ENCODE peak calls at places on chromosomes 13 and 19, in ten cellular contexts. D is breast epithelium; R is heart left ventricle; P is heart right ventricle; S is right atrium auricular region; E is tibial artery; F is ovary; J is body of pancreas; A is CD4-positive, alpha-beta T cell; U is uterus. C is an unnamed sample. For H3K27me3, the result is how much of the 10 kb centered on the place peaks cover.

GRCh38 chr19:14496849-14497346 is 971 bp upstream of the GIPC1 start:
- DNase-seq in D (no peak), R (no peak), P (no peak), S (no peak), E (no peak), F (no peak), J (peak), A (no peak), U (no peak), C (no peak)

GRCh38 chr19:2557093-2557440 is 81.1 kb downstream of the GADD45B start:
- DNase-seq in D (no peak), R (peak), P (no peak), S (no peak), E (peak), F (no peak), J (no peak), A (no peak), U (no peak), C (no peak)

GRCh38 chr19:44003461-44004134 is 841 bp downstream of the ZNF230 start:
- DNase-seq in D (no peak), R (no peak), P (peak), S (no peak), E (no peak), F (peak), J (no peak), A (no peak), U (no peak), C (no peak)

GRCh38 chr19:4742717-4743646 is 19.3 kb upstream of the DPP9 start:
- DNase-seq in D (no peak), R (no peak), P (no peak), S (no peak), E (no peak), F (no peak), J (peak), A (no peak), U (no peak), C (no peak)

GRCh38 chr13:94181461-94182107 is 297.9 kb downstream of the DCT start:
- DNase-seq in D (no peak), R (no peak), P (no peak), S (no peak), E (no peak), F (no peak), J (no peak), A (no peak), U (no peak), C (no peak)

GRCh38 chr19:14091885-14092462 is 1.4 kb upstream of the SAMD1 start:
- DNase-seq in D (no peak), R (no peak), P (no peak), S (no peak), E (no peak), F (no peak), J (no peak), A (peak), U (no peak), C (no peak)

GRCh38 chr19:28285078-28285477 is 927.9 kb downstream of the UQCRFS1 start:
- DNase-seq in D (no peak), R (no peak), P (no peak), S (no peak), E (no peak), F (no peak), J (no peak), A (no peak), U (no peak), C (no peak)

GRCh38 chr19:9431475-9431874 is 3.9 kb downstream of the ZNF266 start:
- DNase-seq in D (no peak), R (no peak), P (peak), S (no peak), E (no peak), F (no peak), J (no peak), A (no peak), U (no peak), C (peak)

GRCh38 chr13:50990540-50991506 is 81.2 kb downstream of the RNASEH2B start:
- DNase-seq in D (no peak), R (no peak), P (peak), S (peak), E (no peak), F (peak), J (peak), A (no peak), U (peak), C (no peak)

GRCh38 chr13:51017516-51017915 is 93.6 kb downstream of the C13orf42 start:
- DNase-seq in D (no peak), R (no peak), P (no peak), S (no peak), E (no peak), F (no peak), J (no peak), A (no peak), U (no peak), C (no peak)

GRCh38 chr13:110308377-110309158 is 1.5 kb downstream of the COL4A2 start:
- DNase-seq in D (no peak), R (no peak), P (peak), S (peak), E (peak), F (peak), J (peak), A (no peak), U (peak), C (no peak)

GRCh38 chr13:106753241-106753640 is 185.3 kb upstream of the ARGLU1 start:
- DNase-seq in D (no peak), R (no peak), P (peak), S (no peak), E (no peak), F (no peak), J (no peak), A (no peak), U (peak), C (no peak)

GRCh38 chr19:7868671-7869452 is 5.3 kb downstream of the PRR36 start:
- DNase-seq in D (peak), R (peak), P (peak), S (no peak), E (peak), F (peak), J (peak), A (peak), U (peak), C (peak)

GRCh38 chr13:51967482-51968446 is 43.5 kb downstream of the ATP7B start:
- DNase-seq in D (no peak), R (no peak), P (no peak), S (no peak), E (no peak), F (no peak), J (no peak), A (no peak), U (no peak), C (no peak)

GRCh38 chr13:78015782-78016181 is 97.2 kb upstream of the EDNRB start:
- DNase-seq in D (no peak), R (no peak), P (no peak), S (no peak), E (no peak), F (no peak), J (no peak), A (no peak), U (no peak), C (no peak)

GRCh38 chr13:47457631-47458030 is 543.4 kb downstream of the SUCLA2 start:
- DNase-seq in D (no peak), R (no peak), P (no peak), S (no peak), E (no peak), F (no peak), J (no peak), A (no peak), U (no peak), C (no peak)

DNA sequence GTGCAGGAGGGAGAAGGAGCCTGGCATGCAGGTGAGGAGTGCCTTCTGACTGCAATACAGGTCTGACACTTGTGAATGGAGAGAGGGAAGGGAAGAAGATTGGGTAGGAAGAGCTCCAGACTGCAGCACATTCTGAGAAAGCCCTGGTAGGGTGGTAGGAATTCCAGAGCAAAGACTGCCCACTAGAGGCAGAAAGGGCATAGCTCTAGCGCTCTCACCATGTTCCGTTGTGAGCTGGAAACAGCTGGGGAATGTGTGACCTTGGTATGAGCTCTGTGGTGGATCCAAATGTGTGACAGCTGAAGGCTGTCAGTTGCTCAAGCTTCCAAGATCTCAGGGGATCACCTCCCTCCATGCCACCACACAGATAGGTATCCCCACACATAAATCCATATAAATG is 2.9 kb upstream of the MTUS2 start:
- DNase-seq in D (no peak), R (no peak), P (no peak), S (no peak), E (no peak), F (no peak), J (no peak), A (no peak), U (no peak), C (no peak)
- H3K27me3 ChIP-seq in D (under half), R (under half), P (under half), S (under half), E (under half), F (under half), J (under half), A (under half), U (under half), C (under half)

GRCh38 chr19:49951806-49952474 is 9.0 kb downstream of the SIGLEC11 start:
- DNase-seq in D (peak), R (no peak), P (no peak), S (no peak), E (peak), F (no peak), J (no peak), A (no peak), U (no peak), C (no peak)
- H3K27me3 ChIP-seq in D (under half), R (under half), P (under half), S (under half), E (under half), F (under half), J (under half), A (under half), U (under half), C (under half)

GRCh38 chr13:112331675-112332074 is 44.5 kb upstream of the SPACA7 start:
- DNase-seq in D (no peak), R (no peak), P (no peak), S (no peak), E (no peak), F (no peak), J (no peak), A (no peak), U (no peak), C (no peak)
- H3K27me3 ChIP-seq in D (under half), R (under half), P (half or more), S (under half), E (under half), F (under half), J (under half), A (under half), U (under half), C (under half)

DNA sequence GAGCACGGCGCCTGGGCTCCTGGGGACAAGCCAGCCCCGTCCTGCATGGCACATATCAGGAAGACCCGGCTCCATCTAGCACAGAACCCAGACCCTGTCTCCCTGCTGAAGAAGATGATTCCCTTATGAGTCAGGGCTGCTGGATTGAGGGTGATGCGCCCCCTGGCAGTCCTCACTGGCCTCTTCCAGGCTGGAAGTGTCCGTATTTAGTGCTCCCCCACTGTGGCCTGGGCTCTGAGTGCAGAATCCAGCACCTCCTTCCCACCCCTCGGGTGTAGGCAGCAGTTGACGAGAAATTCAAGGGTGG is 14.9 kb downstream of the COMP start:
- DNase-seq in D (no peak), R (no peak), P (no peak), S (no peak), E (no peak), F (no peak), J (no peak), A (no peak), U (no peak), C (no peak)
- H3K27me3 ChIP-seq in D (under half), R (under half), P (under half), S (under half), E (under half), F (under half), J (under half), A (under half), U (under half), C (under half)

DNA sequence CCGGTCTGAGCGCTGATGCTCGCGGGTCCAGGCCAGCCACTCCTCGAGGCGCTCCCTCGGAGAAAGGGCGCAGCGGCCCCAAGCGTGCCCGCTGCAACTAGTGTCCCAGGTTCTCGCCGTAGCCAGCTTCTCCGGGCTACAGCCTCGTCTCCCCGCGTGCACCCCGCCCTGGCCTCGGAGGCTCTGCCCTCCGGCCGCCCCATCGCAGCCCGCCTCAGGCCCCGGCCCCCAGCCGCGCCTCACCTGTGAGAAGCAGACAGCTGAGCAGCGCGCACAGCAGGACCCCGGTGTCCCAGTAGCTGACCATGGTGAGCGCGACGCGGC is 429 bp downstream of the FLT1 start:
- DNase-seq in D (no peak), R (no peak), P (no peak), S (no peak), E (no peak), F (no peak), J (no peak), A (no peak), U (no peak), C (no peak)
- H3K27me3 ChIP-seq in D (under half), R (under half), P (half or more), S (under half), E (half or more), F (under half), J (under half), A (half or more), U (under half), C (under half)

GRCh38 chr19:46060012-46060411 is 19.2 kb upstream of the IGFL4 start:
- DNase-seq in D (no peak), R (no peak), P (no peak), S (no peak), E (no peak), F (no peak), J (no peak), A (no peak), U (no peak), C (no peak)
- H3K27me3 ChIP-seq in D (under half), R (under half), P (half or more), S (under half), E (under half), F (under half), J (under half), A (under half), U (under half), C (under half)

GRCh38 chr13:99973786-99974185 is 2.2 kb upstream of the ZIC5 start:
- DNase-seq in D (no peak), R (no peak), P (no peak), S (no peak), E (no peak), F (no peak), J (no peak), A (no peak), U (no peak), C (no peak)

GRCh38 chr13:99974296-99974938 is 2.9 kb upstream of the ZIC5 start:
- DNase-seq in D (no peak), R (no peak), P (no peak), S (peak), E (no peak), F (no peak), J (no peak), A (no peak), U (peak), C (no peak)

GRCh38 chr13:99976502-99977115 is 5.0 kb upstream of the ZIC2 start:
- DNase-seq in D (no peak), R (no peak), P (no peak), S (no peak), E (no peak), F (no peak), J (no peak), A (no peak), U (no peak), C (no peak)

GRCh38 chr13:99975626-99976025 is 4.1 kb upstream of the ZIC5 start:
- DNase-seq in D (no peak), R (no peak), P (no peak), S (peak), E (no peak), F (no peak), J (no peak), A (no peak), U (peak), C (no peak)

GRCh38 chr13:99974939-99975561 is 3.5 kb upstream of the ZIC5 start:
- DNase-seq in D (no peak), R (no peak), P (no peak), S (peak), E (no peak), F (no peak), J (no peak), A (no peak), U (peak), C (no peak)
- H3K27me3 ChIP-seq in D (under half), R (half or more), P (half or more), S (half or more), E (half or more), F (under half), J (half or more), A (half or more), U (half or more), C (half or more)

C was measured in CD8-positive, alpha-beta memory T cell.